ENCODE peak calls at places on chromosome 21, in six cellular contexts. One of them, this sample, is unnamed.

GRCh38 chr21:45982758-45983731 is 1.5 kb downstream of the COL6A1 start:
- DNase-seq in fibroblast of the aortic adventitia: no peak
- DNase-seq in bronchial epithelial cell: no peak
- DNase-seq in cardiac muscle cell: no peak
- DNase-seq in GM12878: no peak
- DNase-seq in hepatocyte: no peak
- DNase-seq in this sample: no peak

GRCh38 chr21:34857122-34857713 is 188.4 kb downstream of the CLIC6 start:
- DNase-seq in fibroblast of the aortic adventitia: no peak
- DNase-seq in bronchial epithelial cell: no peak
- DNase-seq in cardiac muscle cell: no peak
- DNase-seq in GM12878: no peak
- DNase-seq in hepatocyte: peak; percentile 35
- DNase-seq in this sample: no peak

GRCh38 chr21:35428489-35428888 is 379.4 kb upstream of the RUNX1 start:
- DNase-seq in fibroblast of the aortic adventitia: peak; percentile 31
- DNase-seq in bronchial epithelial cell: no peak
- DNase-seq in cardiac muscle cell: peak; percentile 67
- DNase-seq in GM12878: no peak
- DNase-seq in hepatocyte: no peak
- DNase-seq in this sample: no peak

GRCh38 chr21:36471254-36471723 is 8.6 kb downstream of the CLDN14 start:
- DNase-seq in fibroblast of the aortic adventitia: peak; percentile 56
- DNase-seq in bronchial epithelial cell: peak; percentile 76
- DNase-seq in cardiac muscle cell: no peak
- DNase-seq in GM12878: peak; percentile 50
- DNase-seq in hepatocyte: peak; percentile 47
- DNase-seq in this sample: peak; percentile 45

GRCh38 chr21:45905196-45905595 is 76.4 kb upstream of the COL6A1 start:
- DNase-seq in fibroblast of the aortic adventitia: no peak
- DNase-seq in bronchial epithelial cell: no peak
- DNase-seq in cardiac muscle cell: no peak
- DNase-seq in GM12878: no peak
- DNase-seq in hepatocyte: no peak
- DNase-seq in this sample: no peak

GRCh38 chr21:45109831-45110492 is 35.6 kb downstream of the ADARB1 start:
- DNase-seq in fibroblast of the aortic adventitia: no peak
- DNase-seq in bronchial epithelial cell: no peak
- DNase-seq in cardiac muscle cell: no peak
- DNase-seq in GM12878: peak; percentile 94
- DNase-seq in hepatocyte: no peak
- DNase-seq in this sample: peak; percentile 83

GRCh38 chr21:45889961-45890360 is 91.6 kb upstream of the COL6A1 start:
- DNase-seq in fibroblast of the aortic adventitia: no peak
- DNase-seq in bronchial epithelial cell: no peak
- DNase-seq in cardiac muscle cell: no peak
- DNase-seq in GM12878: no peak
- DNase-seq in hepatocyte: no peak
- DNase-seq in this sample: no peak

GRCh38 chr21:37087188-37087587 is 14.1 kb downstream of the TTC3 start:
- DNase-seq in fibroblast of the aortic adventitia: peak; percentile 80
- DNase-seq in bronchial epithelial cell: peak; percentile 74
- DNase-seq in cardiac muscle cell: peak; percentile 76
- DNase-seq in GM12878: no peak
- DNase-seq in hepatocyte: peak; percentile 64
- DNase-seq in this sample: no peak

GRCh38 chr21:33369586-33369985 is 33.6 kb upstream of the IFNGR2 start:
- DNase-seq in fibroblast of the aortic adventitia: no peak
- DNase-seq in bronchial epithelial cell: no peak
- DNase-seq in cardiac muscle cell: no peak
- DNase-seq in GM12878: no peak
- DNase-seq in hepatocyte: no peak
- DNase-seq in this sample: no peak

GRCh38 chr21:40146201-40146890 is 279.1 kb downstream of the PCP4 start:
- DNase-seq in fibroblast of the aortic adventitia: no peak
- DNase-seq in bronchial epithelial cell: peak; percentile 22
- DNase-seq in cardiac muscle cell: no peak
- DNase-seq in GM12878: no peak
- DNase-seq in hepatocyte: no peak
- DNase-seq in this sample: no peak

GRCh38 chr21:45048026-45048698 is 26.2 kb upstream of the ADARB1 start:
- DNase-seq in fibroblast of the aortic adventitia: no peak
- DNase-seq in bronchial epithelial cell: no peak
- DNase-seq in cardiac muscle cell: no peak
- DNase-seq in GM12878: no peak
- DNase-seq in hepatocyte: no peak
- DNase-seq in this sample: no peak

GRCh38 chr21:29055080-29055479 is 18.4 kb downstream of the CCT8 start:
- DNase-seq in fibroblast of the aortic adventitia: no peak
- DNase-seq in bronchial epithelial cell: no peak
- DNase-seq in cardiac muscle cell: no peak
- DNase-seq in GM12878: no peak
- DNase-seq in hepatocyte: no peak
- DNase-seq in this sample: no peak

GRCh38 chr21:37006521-37007291 is at the start of gene RIPPLY3:
- DNase-seq in fibroblast of the aortic adventitia: peak; percentile 8
- DNase-seq in bronchial epithelial cell: no peak
- DNase-seq in cardiac muscle cell: peak; percentile 45
- DNase-seq in GM12878: no peak
- DNase-seq in hepatocyte: peak; percentile 50
- DNase-seq in this sample: no peak

GRCh38 chr21:27681038-27681437 is 714.1 kb upstream of the ADAMTS5 start:
- DNase-seq in fibroblast of the aortic adventitia: peak; percentile 30
- DNase-seq in bronchial epithelial cell: peak; percentile 64
- DNase-seq in cardiac muscle cell: no peak
- DNase-seq in GM12878: no peak
- DNase-seq in hepatocyte: no peak
- DNase-seq in this sample: no peak

GRCh38 chr21:29989634-29990234 is 49.9 kb upstream of the GRIK1 start:
- DNase-seq in fibroblast of the aortic adventitia: no peak
- DNase-seq in bronchial epithelial cell: peak; percentile 28
- DNase-seq in cardiac muscle cell: no peak
- DNase-seq in GM12878: no peak
- DNase-seq in hepatocyte: no peak
- DNase-seq in this sample: no peak

GRCh38 chr21:28771790-28772501 is 220.7 kb downstream of the LTN1 start:
- DNase-seq in fibroblast of the aortic adventitia: peak; percentile 66
- DNase-seq in bronchial epithelial cell: peak; percentile 5
- DNase-seq in cardiac muscle cell: peak; percentile 64
- DNase-seq in GM12878: no peak
- DNase-seq in hepatocyte: peak; percentile 59
- DNase-seq in this sample: no peak

GRCh38 chr21:31490471-31490870 is 146.4 kb upstream of the TIAM1 start:
- DNase-seq in fibroblast of the aortic adventitia: no peak
- DNase-seq in bronchial epithelial cell: no peak
- DNase-seq in cardiac muscle cell: no peak
- DNase-seq in GM12878: no peak
- DNase-seq in hepatocyte: no peak
- DNase-seq in this sample: no peak

GRCh38 chr21:45103966-45104520 is 29.7 kb downstream of the ADARB1 start:
- DNase-seq in fibroblast of the aortic adventitia: no peak
- DNase-seq in bronchial epithelial cell: no peak
- DNase-seq in cardiac muscle cell: no peak
- DNase-seq in GM12878: no peak
- DNase-seq in hepatocyte: no peak
- DNase-seq in this sample: no peak

GRCh38 chr21:28144089-28144488 is 848.6 kb downstream of the LTN1 start:
- DNase-seq in fibroblast of the aortic adventitia: no peak
- DNase-seq in bronchial epithelial cell: no peak
- DNase-seq in cardiac muscle cell: no peak
- DNase-seq in GM12878: no peak
- DNase-seq in hepatocyte: no peak
- DNase-seq in this sample: no peak

GRCh38 chr21:33025471-33026298 is at the start of gene OLIG2:
- DNase-seq in fibroblast of the aortic adventitia: no peak
- DNase-seq in bronchial epithelial cell: no peak
- DNase-seq in cardiac muscle cell: no peak
- DNase-seq in GM12878: no peak
- DNase-seq in hepatocyte: no peak
- DNase-seq in this sample: no peak

GRCh38 chr21:34073749-34074282 is 438 bp downstream of the MRPS6 start:
- DNase-seq in fibroblast of the aortic adventitia: no peak
- DNase-seq in bronchial epithelial cell: no peak
- DNase-seq in cardiac muscle cell: no peak
- DNase-seq in GM12878: no peak
- DNase-seq in hepatocyte: peak; percentile 74
- DNase-seq in this sample: peak; percentile 65

GRCh38 chr21:42685036-42685435 is 31.6 kb downstream of the PDE9A start:
- DNase-seq in fibroblast of the aortic adventitia: no peak
- DNase-seq in bronchial epithelial cell: no peak
- DNase-seq in cardiac muscle cell: no peak
- DNase-seq in GM12878: no peak
- DNase-seq in hepatocyte: no peak
- DNase-seq in this sample: no peak

DNA sequence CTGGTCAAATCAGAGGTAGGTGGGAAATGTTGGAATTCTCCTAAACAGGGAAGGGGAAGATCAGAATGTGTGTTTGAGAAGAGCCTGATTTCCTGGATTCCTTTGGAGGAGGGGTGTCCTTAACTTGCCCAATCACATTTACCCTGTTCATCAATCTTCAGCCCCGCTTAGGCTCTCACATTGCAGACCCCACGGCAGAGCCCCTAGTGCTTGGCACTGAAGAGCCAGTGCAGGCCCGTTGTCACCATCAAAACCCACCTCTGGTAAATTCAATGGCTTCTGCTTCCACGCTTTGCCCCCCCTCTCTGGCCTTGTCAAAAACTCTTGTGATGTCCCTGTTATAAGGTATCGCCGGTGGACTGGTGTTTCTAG is 2.3 kb downstream of the AGPAT3 start:
- DNase-seq in fibroblast of the aortic adventitia: no peak
- DNase-seq in bronchial epithelial cell: no peak
- DNase-seq in cardiac muscle cell: no peak
- DNase-seq in GM12878: no peak
- DNase-seq in hepatocyte: no peak
- DNase-seq in this sample: no peak
- H3K4me3 ChIP-seq in fibroblast of the aortic adventitia: no peak overlapping the region
- H3K4me3 ChIP-seq in bronchial epithelial cell: no peak overlapping the region
- H3K4me3 ChIP-seq in cardiac muscle cell: no peak overlapping the region
- H3K4me3 ChIP-seq in GM12878: peak overlapping the region; percentile 75
- H3K4me3 ChIP-seq in hepatocyte: peak overlapping the region; percentile 8
- H3K4me3 ChIP-seq in this sample: peak overlapping the region; percentile 78

GRCh38 chr21:38813554-38813953 is 7.8 kb downstream of the ETS2 start:
- DNase-seq in fibroblast of the aortic adventitia: no peak
- DNase-seq in bronchial epithelial cell: no peak
- DNase-seq in cardiac muscle cell: no peak
- DNase-seq in GM12878: no peak
- DNase-seq in hepatocyte: no peak
- DNase-seq in this sample: no peak

GRCh38 chr21:38815060-38815405 is 9.3 kb downstream of the ETS2 start:
- DNase-seq in fibroblast of the aortic adventitia: no peak
- DNase-seq in bronchial epithelial cell: peak; percentile 80
- DNase-seq in cardiac muscle cell: no peak
- DNase-seq in GM12878: no peak
- DNase-seq in hepatocyte: no peak
- DNase-seq in this sample: no peak

GRCh38 chr21:38814126-38815059 is 8.7 kb downstream of the ETS2 start:
- DNase-seq in fibroblast of the aortic adventitia: no peak
- DNase-seq in bronchial epithelial cell: no peak
- DNase-seq in cardiac muscle cell: no peak
- DNase-seq in GM12878: no peak
- DNase-seq in hepatocyte: no peak
- DNase-seq in this sample: no peak

GRCh38 chr21:38811257-38811656 is 5.5 kb downstream of the ETS2 start:
- DNase-seq in fibroblast of the aortic adventitia: peak; percentile 88
- DNase-seq in bronchial epithelial cell: peak; percentile 98
- DNase-seq in cardiac muscle cell: peak; percentile 72
- DNase-seq in GM12878: no peak
- DNase-seq in hepatocyte: no peak
- DNase-seq in this sample: no peak

GRCh38 chr21:38813143-38813542 is 7.4 kb downstream of the ETS2 start:
- DNase-seq in fibroblast of the aortic adventitia: no peak
- DNase-seq in bronchial epithelial cell: no peak
- DNase-seq in cardiac muscle cell: no peak
- DNase-seq in GM12878: no peak
- DNase-seq in hepatocyte: no peak
- DNase-seq in this sample: no peak
- H3K4me3 ChIP-seq in fibroblast of the aortic adventitia: no peak overlapping the region
- H3K4me3 ChIP-seq in bronchial epithelial cell: no peak overlapping the region
- H3K4me3 ChIP-seq in cardiac muscle cell: no peak overlapping the region
- H3K4me3 ChIP-seq in GM12878: no peak overlapping the region
- H3K4me3 ChIP-seq in hepatocyte: no peak overlapping the region
- H3K4me3 ChIP-seq in this sample: no peak overlapping the region

GRCh38 chr21:14542638-14543037 is 3.5 kb downstream of the SAMSN1 start:
- DNase-seq in fibroblast of the aortic adventitia: no peak
- DNase-seq in bronchial epithelial cell: no peak
- DNase-seq in cardiac muscle cell: no peak
- DNase-seq in GM12878: no peak
- DNase-seq in hepatocyte: no peak
- DNase-seq in this sample: no peak

GRCh38 chr21:14543983-14544382 is 2.1 kb downstream of the SAMSN1 start:
- DNase-seq in fibroblast of the aortic adventitia: no peak
- DNase-seq in bronchial epithelial cell: no peak
- DNase-seq in cardiac muscle cell: no peak
- DNase-seq in GM12878: no peak
- DNase-seq in hepatocyte: no peak
- DNase-seq in this sample: no peak

GRCh38 chr21:14538477-14538876 is 7.6 kb downstream of the SAMSN1 start:
- DNase-seq in fibroblast of the aortic adventitia: no peak
- DNase-seq in bronchial epithelial cell: peak; percentile 15
- DNase-seq in cardiac muscle cell: no peak
- DNase-seq in GM12878: no peak
- DNase-seq in hepatocyte: no peak
- DNase-seq in this sample: no peak

GRCh38 chr21:14545906-14546480 is at the start of gene SAMSN1:
- DNase-seq in fibroblast of the aortic adventitia: peak; percentile 33
- DNase-seq in bronchial epithelial cell: peak; percentile 8
- DNase-seq in cardiac muscle cell: peak; percentile 35
- DNase-seq in GM12878: peak; percentile 78
- DNase-seq in hepatocyte: no peak
- DNase-seq in this sample: no peak

GRCh38 chr21:14541840-14542495 is 4.1 kb downstream of the SAMSN1 start:
- DNase-seq in fibroblast of the aortic adventitia: no peak
- DNase-seq in bronchial epithelial cell: no peak
- DNase-seq in cardiac muscle cell: peak; percentile 36
- DNase-seq in GM12878: no peak
- DNase-seq in hepatocyte: no peak
- DNase-seq in this sample: no peak
- H3K4me3 ChIP-seq in fibroblast of the aortic adventitia: no peak overlapping the region
- H3K4me3 ChIP-seq in bronchial epithelial cell: no peak overlapping the region
- H3K4me3 ChIP-seq in cardiac muscle cell: no peak overlapping the region
- H3K4me3 ChIP-seq in GM12878: peak overlapping the region; percentile 76
- H3K4me3 ChIP-seq in hepatocyte: no peak overlapping the region
- H3K4me3 ChIP-seq in this sample: peak overlapping the region; percentile 74

DNA sequence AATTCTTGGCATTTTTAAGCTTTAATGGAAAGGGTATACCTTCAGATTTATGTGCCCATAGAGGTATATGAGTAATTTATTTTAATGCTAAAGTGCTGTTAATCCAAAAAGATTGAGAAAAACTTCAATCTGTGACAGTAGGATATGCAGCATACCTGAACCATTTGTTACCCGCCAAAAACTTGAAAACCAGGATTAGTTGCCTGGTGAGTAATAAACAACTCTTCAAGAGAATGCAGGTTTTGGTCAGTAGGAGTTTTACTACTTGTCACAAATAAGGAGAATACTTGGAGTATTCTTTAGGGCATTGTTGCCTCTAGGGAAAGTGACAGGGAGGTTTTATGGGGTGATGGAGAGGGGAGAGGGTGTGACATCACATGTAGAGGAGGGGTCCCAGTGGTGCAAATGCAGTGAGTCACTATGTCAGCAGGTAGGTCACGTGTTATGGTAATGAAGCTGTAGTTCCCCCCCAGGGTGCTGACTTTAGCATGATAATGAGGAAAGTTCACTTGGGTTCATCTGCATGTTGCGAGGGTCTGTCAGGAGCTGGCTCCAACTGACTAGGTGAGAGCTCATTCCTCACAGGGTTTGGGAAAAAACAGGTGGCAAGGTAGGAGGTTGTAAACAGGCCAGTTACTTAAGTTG is 23.1 kb downstream of the USP25 start:
- DNase-seq in fibroblast of the aortic adventitia: no peak
- DNase-seq in bronchial epithelial cell: peak; percentile 58
- DNase-seq in cardiac muscle cell: no peak
- DNase-seq in GM12878: no peak
- DNase-seq in hepatocyte: no peak
- DNase-seq in this sample: no peak
- H3K4me3 ChIP-seq in fibroblast of the aortic adventitia: no peak overlapping the region
- H3K4me3 ChIP-seq in bronchial epithelial cell: no peak overlapping the region
- H3K4me3 ChIP-seq in cardiac muscle cell: no peak overlapping the region
- H3K4me3 ChIP-seq in GM12878: no peak overlapping the region
- H3K4me3 ChIP-seq in hepatocyte: no peak overlapping the region
- H3K4me3 ChIP-seq in this sample: no peak overlapping the region

This sample was measured in GM06990.